ENCODE peak calls at places on chromosomes 5 and 9, in five cellular contexts. C is stomach; A is CD4-positive, CD25-positive, alpha-beta regulatory T cell; Z is hepatocyte; S is heart right ventricle. J is an unnamed sample.
A peak's percentile ranks its signal among the peaks of the same experiment; 100 is the strongest.

GRCh38 chr5:168765220-168766037 is 186.3 kb upstream of the PANK3 start:
- DNase-seq in C (no peak), A (no peak), Z (peak; percentile 79), S (peak; percentile 21), J (peak; percentile 87)

GRCh38 chr5:37815913-37816312 is 23.9 kb downstream of the GDNF start:
- DNase-seq in C (no peak), A (no peak), Z (no peak), S (no peak), J (no peak)

GRCh38 chr9:109036744-109037680 is 23.7 kb upstream of the CTNNAL1 start:
- DNase-seq in C (no peak), A (no peak), Z (no peak), S (no peak), J (no peak)

GRCh38 chr5:23627976-23628375 is 120.6 kb downstream of the PRDM9 start:
- DNase-seq in C (no peak), A (no peak), Z (no peak), S (no peak), J (no peak)

GRCh38 chr9:83583151-83584014 is 39.6 kb upstream of the IDNK start:
- DNase-seq in C (peak; percentile 54), A (peak; percentile 7), Z (peak; percentile 76), S (peak; percentile 67), J (peak; percentile 65)

GRCh38 chr9:124695280-124695890 is 75.7 kb downstream of the NR6A1 start:
- DNase-seq in C (no peak), A (no peak), Z (no peak), S (no peak), J (no peak)

GRCh38 chr5:71996789-71997188 is 110.5 kb upstream of the MAP1B start:
- DNase-seq in C (no peak), A (no peak), Z (no peak), S (no peak), J (peak; percentile 48)

GRCh38 chr5:6943749-6944148 is 230.5 kb downstream of the TENT4A start:
- DNase-seq in C (no peak), A (no peak), Z (no peak), S (no peak), J (no peak)

GRCh38 chr9:27791311-27791710 is 218.0 kb upstream of the C9orf72 start:
- DNase-seq in C (no peak), A (no peak), Z (no peak), S (no peak), J (no peak)

GRCh38 chr5:124605516-124605915 is 140.9 kb downstream of the ZNF608 start:
- DNase-seq in C (no peak), A (no peak), Z (peak; percentile 19), S (peak; percentile 75), J (no peak)

GRCh38 chr9:36074870-36075532 is 38.3 kb downstream of the RECK start:
- DNase-seq in C (peak; percentile 68), A (no peak), Z (peak; percentile 65), S (peak; percentile 90), J (peak; percentile 61)

GRCh38 chr5:96968074-96968473 is 32.2 kb downstream of the LNPEP start:
- DNase-seq in C (no peak), A (no peak), Z (peak; percentile 13), S (no peak), J (no peak)

GRCh38 chr9:99544526-99544925 is 277.2 kb upstream of the NR4A3 start:
- DNase-seq in C (no peak), A (no peak), Z (no peak), S (no peak), J (no peak)

GRCh38 chr5:139707445-139708003 is 59.4 kb downstream of the CXXC5 start:
- DNase-seq in C (no peak), A (no peak), Z (peak; percentile 10), S (no peak), J (no peak)

GRCh38 chr9:107878462-107878861 is 388.9 kb upstream of the KLF4 start:
- DNase-seq in C (no peak), A (no peak), Z (no peak), S (no peak), J (no peak)

GRCh38 chr5:57319633-57320032 is 145.8 kb downstream of the GPBP1 start:
- DNase-seq in C (no peak), A (no peak), Z (no peak), S (no peak), J (no peak)

GRCh38 chr5:57316798-57317327 is 143.0 kb downstream of the GPBP1 start:
- DNase-seq in C (no peak), A (no peak), Z (peak; percentile 74), S (no peak), J (no peak)

GRCh38 chr5:57320552-57320951 is 146.7 kb downstream of the GPBP1 start:
- DNase-seq in C (no peak), A (no peak), Z (no peak), S (no peak), J (no peak)

GRCh38 chr5:57317341-57317740 is 143.5 kb downstream of the GPBP1 start:
- DNase-seq in C (no peak), A (no peak), Z (peak; percentile 19), S (no peak), J (no peak)

DNA sequence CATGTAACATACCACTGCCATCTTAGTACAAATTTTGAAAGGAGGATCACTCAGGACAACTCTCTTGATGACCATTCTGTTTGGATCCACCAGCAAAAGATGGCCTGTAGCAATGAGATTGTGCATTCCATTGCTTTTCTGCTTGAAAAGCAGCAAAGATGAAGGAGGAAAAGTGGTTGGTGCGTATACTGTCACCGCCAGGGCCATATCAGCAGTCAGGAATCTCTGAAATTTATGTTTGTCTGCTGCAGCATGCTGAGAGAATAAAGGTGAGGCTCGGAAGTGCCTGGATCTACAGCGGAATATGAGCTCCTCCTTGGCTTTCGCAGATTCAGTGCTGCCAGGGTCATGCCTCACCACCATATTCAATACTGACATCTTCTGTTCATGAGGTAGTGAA is 144.4 kb downstream of the GPBP1 start:
- DNase-seq in C (no peak), A (no peak), Z (no peak), S (no peak), J (no peak)
- H3K4me3 ChIP-seq in C (no peak overlapping the region), A (no peak overlapping the region), Z (no peak overlapping the region), S (no peak overlapping the region), J (no peak overlapping the region)

GRCh38 chr5:131533844-131534243 is 101.2 kb downstream of the RAPGEF6 start:
- DNase-seq in C (no peak), A (no peak), Z (no peak), S (no peak), J (no peak)

GRCh38 chr5:131536849-131537448 is 98.1 kb downstream of the RAPGEF6 start:
- DNase-seq in C (no peak), A (no peak), Z (no peak), S (no peak), J (no peak)

GRCh38 chr5:131534995-131535394 is 100.0 kb downstream of the RAPGEF6 start:
- DNase-seq in C (no peak), A (no peak), Z (no peak), S (no peak), J (no peak)

GRCh38 chr5:131538177-131538593 is 96.8 kb downstream of the RAPGEF6 start:
- DNase-seq in C (no peak), A (no peak), Z (no peak), S (no peak), J (no peak)

DNA sequence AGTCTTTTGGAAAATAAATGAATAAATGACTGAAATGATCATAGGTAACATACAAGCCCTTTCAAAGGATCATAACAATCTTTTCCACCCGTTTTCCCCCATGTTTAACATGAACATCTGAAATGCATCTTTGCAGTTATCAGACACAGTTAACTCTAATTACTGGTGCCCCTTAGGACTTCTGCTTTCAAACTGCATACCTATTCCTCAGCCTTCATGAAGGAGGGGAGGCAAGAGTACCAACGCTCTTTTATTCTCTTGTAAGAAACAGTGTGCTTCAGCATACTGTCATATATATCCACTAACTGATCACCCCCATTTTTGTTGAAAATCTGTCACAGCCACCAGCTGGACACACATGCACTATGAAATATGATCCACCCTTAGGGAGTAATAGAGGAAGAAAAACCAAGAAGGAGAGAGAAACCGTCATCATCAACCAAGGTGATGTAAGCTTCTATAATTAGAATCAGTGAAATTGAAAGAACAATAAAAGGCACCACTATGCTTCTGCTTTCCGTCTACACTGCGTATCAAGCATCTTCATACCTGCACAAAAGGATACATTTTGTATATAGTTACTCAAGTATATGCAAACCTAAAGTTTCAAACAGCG is 98.7 kb downstream of the RAPGEF6 start:
- DNase-seq in C (no peak), A (no peak), Z (no peak), S (no peak), J (no peak)
- H3K4me3 ChIP-seq in C (no peak overlapping the region), A (peak overlapping the region; percentile 33), Z (no peak overlapping the region), S (no peak overlapping the region), J (no peak overlapping the region)

GRCh38 chr9:121735792-121736130 is 84.3 kb downstream of the DAB2IP start:
- DNase-seq in C (no peak), A (no peak), Z (no peak), S (no peak), J (no peak)
- H3K4me3 ChIP-seq in C (peak overlapping the region; percentile 52), A (no peak overlapping the region), Z (peak overlapping the region; percentile 19), S (peak overlapping the region; percentile 47), J (no peak overlapping the region)

GRCh38 chr5:167573274-167574127 is 717.9 kb upstream of the WWC1 start:
- DNase-seq in C (no peak), A (no peak), Z (peak; percentile 53), S (no peak), J (no peak)
- H3K4me3 ChIP-seq in C (peak overlapping the region; percentile 13), A (no peak overlapping the region), Z (peak overlapping the region; percentile 32), S (peak overlapping the region; percentile 12), J (no peak overlapping the region)

GRCh38 chr5:81235287-81236072 is 2.4 kb downstream of the CKMT2 start:
- DNase-seq in C (no peak), A (no peak), Z (no peak), S (peak; percentile 79), J (no peak)

GRCh38 chr5:81234299-81234698 is 1.2 kb downstream of the CKMT2 start:
- DNase-seq in C (no peak), A (no peak), Z (no peak), S (peak; percentile 23), J (no peak)

GRCh38 chr5:81232449-81233079 is 558 bp upstream of the CKMT2 start:
- DNase-seq in C (no peak), A (no peak), Z (no peak), S (peak; percentile 90), J (no peak)

GRCh38 chr5:81233080-81233634 is at the start of gene CKMT2:
- DNase-seq in C (peak; percentile 84), A (no peak), Z (peak; percentile 81), S (peak; percentile 88), J (no peak)

DNA sequence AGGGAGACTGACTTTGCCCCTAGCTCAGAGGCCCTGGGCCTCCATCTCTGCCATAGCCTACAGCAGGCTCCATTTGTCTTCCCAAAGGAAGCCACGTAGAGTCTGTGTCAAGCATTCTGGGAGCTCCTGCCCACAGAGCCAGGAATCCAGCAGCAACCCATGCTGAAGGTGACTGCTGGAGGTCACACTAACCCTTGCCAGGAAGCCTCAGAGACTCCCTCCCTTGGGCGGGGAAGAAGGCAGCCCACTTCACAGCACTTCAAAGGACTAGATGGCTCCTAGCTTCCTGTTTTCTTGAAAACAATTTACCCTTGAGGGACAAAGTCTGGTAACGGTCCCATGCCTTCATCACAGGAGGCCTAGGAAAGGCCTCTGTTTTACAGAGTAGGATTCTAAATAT is 1.7 kb downstream of the CKMT2 start:
- DNase-seq in C (no peak), A (no peak), Z (no peak), S (peak; percentile 57), J (no peak)
- H3K4me3 ChIP-seq in C (no peak overlapping the region), A (no peak overlapping the region), Z (no peak overlapping the region), S (peak overlapping the region; percentile 42), J (no peak overlapping the region)

GRCh38 chr9:122227576-122227903 is 1.2 kb downstream of the LHX6 start:
- DNase-seq in C (no peak), A (no peak), Z (no peak), S (no peak), J (no peak)
- H3K4me3 ChIP-seq in C (peak overlapping the region; percentile 59), A (no peak overlapping the region), Z (no peak overlapping the region), S (peak overlapping the region; percentile 38), J (no peak overlapping the region)